ENCODE peak calls at places on chromosome 18, in nine cellular contexts. B is tibial nerve, L is A673, C is OCI-LY7, F is ovary, Y is left ventricle myocardium inferior, N is uterus, D is upper lobe of left lung, Z is upper lobe of right lung. U is an unnamed sample.
A peak's percentile ranks its signal among the peaks of the same experiment; 100 is the strongest.

GRCh38 chr18:3710712-3711269 is 260.8 kb downstream of the TGIF1 start:
- DNase-seq in Y (peak; percentile 26), C (peak; percentile 20), F (no peak), Z (peak; percentile 77), D (no peak), N (peak; percentile 29), B (no peak), L (no peak), U (peak; percentile 27)

GRCh38 chr18:24930974-24931373 is 421.0 kb downstream of the ZNF521 start:
- DNase-seq in L (no peak), Y (no peak), Z (no peak), D (no peak), F (no peak), N (no peak), B (no peak), C (no peak), U (no peak)

GRCh38 chr18:9869713-9870430 is 15.9 kb upstream of the TXNDC2 start:
- DNase-seq in C (peak; percentile 13), B (no peak), Y (no peak), Z (no peak), L (peak; percentile 52), D (no peak), N (peak; percentile 75), F (peak; percentile 71), U (no peak)

GRCh38 chr18:26453370-26454030 is 94.9 kb downstream of the KCTD1 start:
- DNase-seq in B (no peak), N (no peak), L (no peak), F (no peak), D (no peak), Z (no peak), C (no peak), Y (no peak), U (no peak)

GRCh38 chr18:37335337-37335736 is 230.3 kb downstream of the CELF4 start:
- DNase-seq in L (no peak), D (no peak), Y (no peak), F (no peak), C (no peak), N (no peak), B (no peak), Z (no peak), U (no peak)

GRCh38 chr18:75110846-75111415 is 98.0 kb downstream of the PTGR3 start:
- DNase-seq in L (no peak), B (no peak), C (no peak), Z (no peak), D (no peak), Y (no peak), F (no peak), N (no peak), U (no peak)

GRCh38 chr18:3994061-3994687 is 460.9 kb downstream of the DLGAP1 start:
- DNase-seq in B (no peak), Y (no peak), Z (no peak), L (peak; percentile 26), F (no peak), C (no peak), N (no peak), D (peak; percentile 13), U (no peak)

GRCh38 chr18:306608-307255 is 38.9 kb upstream of the THOC1 start:
- DNase-seq in Y (no peak), F (no peak), Z (no peak), N (no peak), L (no peak), C (no peak), D (no peak), B (no peak), U (no peak)

GRCh38 chr18:34039194-34039593 is 185.5 kb downstream of the NOL4 start:
- DNase-seq in L (peak; percentile 18), Z (no peak), N (no peak), F (no peak), C (peak; percentile 25), B (no peak), Y (no peak), D (no peak), U (no peak)

GRCh38 chr18:3093624-3094354 is 80.8 kb upstream of the LPIN2 start:
- DNase-seq in N (no peak), D (no peak), B (no peak), F (no peak), C (no peak), Z (no peak), Y (no peak), L (no peak), U (no peak)

GRCh38 chr18:28511421-28511821 is 334.5 kb upstream of the CDH2 start:
- DNase-seq in C (no peak), D (no peak), L (no peak), Z (no peak), B (no peak), Y (no peak), N (no peak), F (no peak), U (no peak)

GRCh38 chr18:78659748-78660147 is 319.9 kb upstream of the SALL3 start:
- DNase-seq in Z (no peak), F (no peak), D (peak; percentile 82), N (no peak), B (no peak), C (no peak), L (no peak), Y (no peak), U (no peak)

GRCh38 chr18:58668211-58668610 is 3.1 kb upstream of the MALT1 start:
- DNase-seq in L (no peak), F (no peak), Z (no peak), B (no peak), Y (no peak), N (no peak), D (no peak), C (no peak), U (no peak)

GRCh38 chr18:31648966-31649429 is 35.4 kb downstream of the B4GALT6 start:
- DNase-seq in F (no peak), B (no peak), Y (no peak), C (no peak), L (no peak), N (no peak), Z (no peak), D (no peak), U (no peak)

GRCh38 chr18:59681521-59682004 is 15.7 kb downstream of the CCBE1 start:
- DNase-seq in F (no peak), D (no peak), Y (no peak), Z (no peak), L (no peak), N (no peak), C (no peak), B (no peak), U (no peak)

GRCh38 chr18:55570966-55571365 is 17.0 kb downstream of the TCF4 start:
- DNase-seq in N (no peak), Y (no peak), F (no peak), D (no peak), C (no peak), Z (no peak), L (no peak), B (no peak), U (no peak)

GRCh38 chr18:55577812-55578539 is 10.0 kb downstream of the TCF4 start:
- DNase-seq in Y (no peak), L (peak; percentile 16), F (no peak), B (no peak), D (no peak), C (no peak), Z (no peak), N (no peak), U (no peak)

GRCh38 chr18:55573386-55573785 is 14.6 kb downstream of the TCF4 start:
- DNase-seq in Y (no peak), D (no peak), Z (no peak), B (no peak), F (no peak), N (no peak), C (no peak), L (no peak), U (no peak)

GRCh38 chr18:55575949-55576348 is 12.0 kb downstream of the TCF4 start:
- DNase-seq in C (no peak), L (no peak), N (no peak), F (no peak), Y (no peak), B (no peak), Z (no peak), D (no peak), U (no peak)

DNA sequence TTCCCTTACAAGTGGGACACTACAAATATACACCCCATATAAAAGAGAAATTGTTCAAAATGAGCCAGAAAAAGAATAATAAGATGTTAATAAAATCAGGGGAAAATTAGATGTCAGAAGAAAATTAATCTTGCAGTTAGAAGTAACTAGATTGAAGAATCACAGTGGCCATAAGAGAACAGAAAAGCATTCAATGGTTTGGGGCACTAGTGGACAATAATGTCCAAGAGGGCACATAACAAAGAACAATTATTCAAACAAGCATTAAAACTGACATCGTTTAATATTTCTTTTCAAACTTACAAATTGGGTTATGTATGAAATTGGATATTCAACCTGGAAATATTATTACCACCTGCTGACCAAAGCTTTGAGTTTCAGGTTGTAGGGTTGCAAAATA is 12.9 kb downstream of the TCF4 start:
- DNase-seq in C (no peak), Y (no peak), B (no peak), Z (no peak), N (no peak), L (no peak), F (no peak), D (no peak), U (no peak)
- H3K27ac ChIP-seq in C (no peak overlapping the region), Y (no peak overlapping the region), B (no peak overlapping the region), Z (no peak overlapping the region), N (no peak overlapping the region), L (no peak overlapping the region), F (no peak overlapping the region), D (no peak overlapping the region), U (peak overlapping the region; percentile 9)

GRCh38 chr18:35585608-35586007 is 4.1 kb downstream of the GALNT1 start:
- DNase-seq in N (no peak), B (no peak), D (no peak), C (no peak), Y (no peak), L (no peak), Z (no peak), F (no peak), U (no peak)
- H3K9me3 ChIP-seq in N (no peaks in the 10 kb centered on the region), B (peaks cover 6% of the 10 kb centered on the region), D (no peaks in the 10 kb centered on the region), C (peaks cover 21% of the 10 kb centered on the region), Y (peaks cover 22% of the 10 kb centered on the region), L (peaks cover 26% of the 10 kb centered on the region), Z (peaks cover 8% of the 10 kb centered on the region), F (no peaks in the 10 kb centered on the region), U (no peaks in the 10 kb centered on the region)

DNA sequence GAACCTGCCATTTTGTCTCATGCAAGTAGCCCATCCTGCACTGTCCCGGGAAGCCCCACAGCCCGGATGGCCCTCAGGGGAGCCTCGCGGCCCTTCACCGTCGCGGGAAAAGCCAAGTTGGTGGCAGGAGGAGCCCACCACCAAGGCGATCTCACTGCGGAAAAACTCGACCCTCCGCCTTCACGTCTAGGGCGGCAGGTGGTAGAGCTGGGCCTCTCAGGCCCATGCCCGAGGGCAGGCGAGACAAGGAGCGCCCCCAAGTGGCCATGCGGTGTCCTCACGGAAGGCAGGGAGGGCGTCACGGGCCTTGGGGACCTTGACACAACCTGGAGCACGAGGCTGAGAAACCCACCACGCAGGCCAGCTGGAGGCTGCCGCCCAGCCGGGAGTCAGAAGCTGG is 34.8 kb upstream of the SKA1 start:
- DNase-seq in B (no peak), Z (peak; percentile 62), N (no peak), C (no peak), L (no peak), D (peak; percentile 59), Y (no peak), F (no peak), U (no peak)
- TF ChIP-seq CTCF in B (no peak), Z (no peak), N (no peak), C (peak; percentile 34), L (peak; percentile 31), D (no peak), Y (no peak), F (no peak), U (no peak)

DNA sequence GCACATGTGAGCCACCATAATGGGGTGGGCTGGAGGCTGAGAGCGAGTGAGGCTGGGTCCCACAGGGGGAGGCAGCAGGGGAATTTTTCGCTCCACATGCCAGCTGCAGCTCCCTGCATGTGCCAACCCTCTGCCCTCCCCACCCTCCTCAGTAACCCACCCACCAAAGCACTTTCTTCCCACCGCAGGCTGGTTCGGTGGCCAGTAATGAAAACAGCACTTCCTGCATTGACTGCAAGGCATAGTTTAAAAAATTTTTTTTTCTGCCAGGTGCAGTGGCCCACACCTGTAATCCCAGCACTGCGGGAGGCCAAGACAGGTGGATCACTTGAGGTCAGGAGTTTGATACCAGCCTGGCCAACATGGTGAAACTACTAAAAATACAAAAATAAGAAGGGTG is 147.5 kb upstream of the TTC39C start:
- DNase-seq in Z (no peak), F (no peak), D (no peak), Y (no peak), N (no peak), B (no peak), L (no peak), C (peak; percentile 60), U (no peak)
- H3K27ac ChIP-seq in Z (no peak overlapping the region), F (no peak overlapping the region), D (no peak overlapping the region), Y (no peak overlapping the region), N (no peak overlapping the region), B (no peak overlapping the region), L (no peak overlapping the region), C (peak overlapping the region; percentile 95), U (no peak overlapping the region)

U was measured in gastrocnemius medialis.